ENCODE peak calls at places on chromosomes 1 and 21, in four cellular contexts. A, B, O and S are unnamed samples.

GRCh38 chr1:232508161-232508661 is 121.7 kb downstream of the SIPA1L2 start:
- DNase-seq in A (no peak), O (no peak), B (no peak), S (peak)

GRCh38 chr1:176617881-176618280 is 154.9 kb downstream of the PAPPA2 start:
- DNase-seq in A (no peak), O (no peak), B (no peak), S (no peak)

GRCh38 chr1:231861541-231862481 is 235.2 kb downstream of the DISC1 start:
- DNase-seq in O (no peak), A (no peak), B (no peak), S (no peak)

GRCh38 chr1:184822267-184822666 is 67.6 kb upstream of the EDEM3 start:
- DNase-seq in O (no peak), B (no peak), A (no peak), S (no peak)

GRCh38 chr1:187374130-187374529 is 545.4 kb downstream of the PLA2G4A start:
- DNase-seq in O (no peak), B (no peak), A (no peak), S (no peak)

GRCh38 chr1:175003521-175003920 is 3.8 kb downstream of the CACYBP start:
- DNase-seq in O (no peak), A (no peak), B (no peak), S (no peak)

GRCh38 chr1:45630429-45630828 is 6.6 kb upstream of the CCDC17 start:
- DNase-seq in B (no peak), A (no peak), O (no peak), S (no peak)

GRCh38 chr1:188070848-188071247 is 1242.1 kb downstream of the PLA2G4A start:
- DNase-seq in B (no peak), O (no peak), A (no peak), S (no peak)

GRCh38 chr1:16440150-16440479 is 409 bp upstream of the NECAP2 start:
- DNase-seq in O (no peak), B (no peak), A (no peak), S (no peak)

GRCh38 chr1:5447479-5448070 is 544.6 kb downstream of the NPHP4 start:
- DNase-seq in A (no peak), O (no peak), B (no peak), S (no peak)

GRCh38 chr21:44425307-44425894 is 29.9 kb upstream of the LRRC3 start:
- DNase-seq in O (no peak), A (peak), B (no peak), S (peak)

GRCh38 chr1:8831329-8831728 is 13.9 kb upstream of the RERE start:
- DNase-seq in A (no peak), B (no peak), O (no peak), S (no peak)

GRCh38 chr1:41528726-41529605 is 44.5 kb upstream of the EDN2 start:
- DNase-seq in A (no peak), O (no peak), B (no peak), S (no peak)

GRCh38 chr1:200373811-200374231 is 36.0 kb downstream of the ZNF281 start:
- DNase-seq in A (no peak), B (no peak), O (no peak), S (no peak)

GRCh38 chr1:5235355-5235899 is 581.0 kb downstream of the AJAP1 start:
- DNase-seq in A (no peak), O (no peak), B (no peak), S (no peak)

GRCh38 chr1:19818324-19818723 is 3.2 kb upstream of the RNF186 start:
- DNase-seq in B (no peak), A (no peak), O (no peak), S (no peak)

GRCh38 chr1:44672254-44672955 is 1.9 kb downstream of the TMEM53 start:
- DNase-seq in A (no peak), B (no peak), O (no peak), S (no peak)